ENCODE peak calls at places on chromosomes 11 and 22, in seven cellular contexts. One of them, this sample, is unnamed.

GRCh38 chr11:16610738-16611388 is 127.6 kb upstream of the C11orf58 start:
- DNase-seq in fibroblast of mammary gland: no peak
- DNase-seq in heart right ventricle: no peak
- DNase-seq in fibroblast of lung: no peak
- DNase-seq in right lobe of liver: no peak
- DNase-seq in stomach: no peak
- DNase-seq in AG04449: no peak
- DNase-seq in this sample: no peak

GRCh38 chr11:130192845-130193267 is 33.3 kb downstream of the ST14 start:
- DNase-seq in fibroblast of mammary gland: no peak
- DNase-seq in heart right ventricle: no peak
- DNase-seq in fibroblast of lung: no peak
- DNase-seq in right lobe of liver: no peak
- DNase-seq in stomach: no peak
- DNase-seq in AG04449: no peak
- DNase-seq in this sample: no peak

GRCh38 chr11:100830978-100831732 is 144.1 kb downstream of the ARHGAP42 start:
- DNase-seq in fibroblast of mammary gland: peak
- DNase-seq in heart right ventricle: no peak
- DNase-seq in fibroblast of lung: peak
- DNase-seq in right lobe of liver: no peak
- DNase-seq in stomach: no peak
- DNase-seq in AG04449: peak
- DNase-seq in this sample: peak

GRCh38 chr11:121895919-121896318 is 220.1 kb downstream of the BLID start:
- DNase-seq in fibroblast of mammary gland: peak
- DNase-seq in heart right ventricle: no peak
- DNase-seq in fibroblast of lung: peak
- DNase-seq in right lobe of liver: no peak
- DNase-seq in stomach: no peak
- DNase-seq in AG04449: no peak
- DNase-seq in this sample: no peak

GRCh38 chr11:68341557-68342458 is 29.4 kb downstream of the LRP5 start:
- DNase-seq in fibroblast of mammary gland: no peak
- DNase-seq in heart right ventricle: no peak
- DNase-seq in fibroblast of lung: no peak
- DNase-seq in right lobe of liver: no peak
- DNase-seq in stomach: no peak
- DNase-seq in AG04449: no peak
- DNase-seq in this sample: no peak

GRCh38 chr11:122758361-122758760 is 79.9 kb upstream of the CRTAM start:
- DNase-seq in fibroblast of mammary gland: no peak
- DNase-seq in heart right ventricle: no peak
- DNase-seq in fibroblast of lung: no peak
- DNase-seq in right lobe of liver: no peak
- DNase-seq in stomach: no peak
- DNase-seq in AG04449: no peak
- DNase-seq in this sample: no peak

GRCh38 chr11:65797711-65798110 is 10.8 kb downstream of the OVOL1 start:
- DNase-seq in fibroblast of mammary gland: no peak
- DNase-seq in heart right ventricle: no peak
- DNase-seq in fibroblast of lung: no peak
- DNase-seq in right lobe of liver: no peak
- DNase-seq in stomach: no peak
- DNase-seq in AG04449: no peak
- DNase-seq in this sample: no peak

GRCh38 chr22:30267382-30268302 is 991 bp upstream of the OSM start:
- DNase-seq in fibroblast of mammary gland: no peak
- DNase-seq in heart right ventricle: no peak
- DNase-seq in fibroblast of lung: no peak
- DNase-seq in right lobe of liver: no peak
- DNase-seq in stomach: no peak
- DNase-seq in AG04449: no peak
- DNase-seq in this sample: no peak

GRCh38 chr11:9577551-9577950 is 4.1 kb downstream of the WEE1 start:
- DNase-seq in fibroblast of mammary gland: peak
- DNase-seq in heart right ventricle: no peak
- DNase-seq in fibroblast of lung: peak
- DNase-seq in right lobe of liver: no peak
- DNase-seq in stomach: no peak
- DNase-seq in AG04449: no peak
- DNase-seq in this sample: no peak

GRCh38 chr11:10348650-10349280 is 43.9 kb downstream of the ADM start:
- DNase-seq in fibroblast of mammary gland: peak
- DNase-seq in heart right ventricle: no peak
- DNase-seq in fibroblast of lung: peak
- DNase-seq in right lobe of liver: no peak
- DNase-seq in stomach: no peak
- DNase-seq in AG04449: no peak
- DNase-seq in this sample: no peak

GRCh38 chr11:65891180-65892136 is 985 bp downstream of the CCDC85B start:
- DNase-seq in fibroblast of mammary gland: peak
- DNase-seq in heart right ventricle: peak
- DNase-seq in fibroblast of lung: no peak
- DNase-seq in right lobe of liver: peak
- DNase-seq in stomach: no peak
- DNase-seq in AG04449: no peak
- DNase-seq in this sample: no peak

GRCh38 chr11:65169164-65169641 is 830 bp upstream of the SPDYC start:
- DNase-seq in fibroblast of mammary gland: no peak
- DNase-seq in heart right ventricle: no peak
- DNase-seq in fibroblast of lung: peak
- DNase-seq in right lobe of liver: no peak
- DNase-seq in stomach: no peak
- DNase-seq in AG04449: no peak
- DNase-seq in this sample: no peak

GRCh38 chr11:416757-417621 is 2.2 kb upstream of the SIGIRR start:
- DNase-seq in fibroblast of mammary gland: no peak
- DNase-seq in heart right ventricle: peak
- DNase-seq in fibroblast of lung: no peak
- DNase-seq in right lobe of liver: peak
- DNase-seq in stomach: peak
- DNase-seq in AG04449: no peak
- DNase-seq in this sample: no peak

GRCh38 chr11:35943761-35944502 is at the start of gene LDLRAD3:
- DNase-seq in fibroblast of mammary gland: peak
- DNase-seq in heart right ventricle: peak
- DNase-seq in fibroblast of lung: peak
- DNase-seq in right lobe of liver: peak
- DNase-seq in stomach: peak
- DNase-seq in AG04449: no peak
- DNase-seq in this sample: peak

GRCh38 chr11:67576742-67577475 is 6.7 kb upstream of the GSTP1 start:
- DNase-seq in fibroblast of mammary gland: no peak
- DNase-seq in heart right ventricle: no peak
- DNase-seq in fibroblast of lung: no peak
- DNase-seq in right lobe of liver: no peak
- DNase-seq in stomach: no peak
- DNase-seq in AG04449: no peak
- DNase-seq in this sample: no peak

GRCh38 chr22:16801088-16801487 is 24.1 kb downstream of the XKR3 start:
- DNase-seq in fibroblast of mammary gland: no peak
- DNase-seq in heart right ventricle: no peak
- DNase-seq in fibroblast of lung: no peak
- DNase-seq in right lobe of liver: no peak
- DNase-seq in stomach: no peak
- DNase-seq in AG04449: no peak
- DNase-seq in this sample: no peak

GRCh38 chr22:23697031-23697970 is 6.5 kb downstream of the RGL4 start:
- DNase-seq in fibroblast of mammary gland: no peak
- DNase-seq in heart right ventricle: no peak
- DNase-seq in fibroblast of lung: no peak
- DNase-seq in right lobe of liver: no peak
- DNase-seq in stomach: no peak
- DNase-seq in AG04449: no peak
- DNase-seq in this sample: no peak

GRCh38 chr11:71372693-71373657 is 75.2 kb downstream of the DHCR7 start:
- DNase-seq in fibroblast of mammary gland: peak
- DNase-seq in heart right ventricle: no peak
- DNase-seq in fibroblast of lung: peak
- DNase-seq in right lobe of liver: no peak
- DNase-seq in stomach: no peak
- DNase-seq in AG04449: no peak
- DNase-seq in this sample: no peak
- TF ChIP-seq CTCF in fibroblast of mammary gland: peak
- TF ChIP-seq CTCF in heart right ventricle: peak
- TF ChIP-seq CTCF in fibroblast of lung: peak
- TF ChIP-seq CTCF in right lobe of liver: peak
- TF ChIP-seq CTCF in stomach: no peak
- TF ChIP-seq CTCF in AG04449: peak
- TF ChIP-seq CTCF in this sample: peak

DNA sequence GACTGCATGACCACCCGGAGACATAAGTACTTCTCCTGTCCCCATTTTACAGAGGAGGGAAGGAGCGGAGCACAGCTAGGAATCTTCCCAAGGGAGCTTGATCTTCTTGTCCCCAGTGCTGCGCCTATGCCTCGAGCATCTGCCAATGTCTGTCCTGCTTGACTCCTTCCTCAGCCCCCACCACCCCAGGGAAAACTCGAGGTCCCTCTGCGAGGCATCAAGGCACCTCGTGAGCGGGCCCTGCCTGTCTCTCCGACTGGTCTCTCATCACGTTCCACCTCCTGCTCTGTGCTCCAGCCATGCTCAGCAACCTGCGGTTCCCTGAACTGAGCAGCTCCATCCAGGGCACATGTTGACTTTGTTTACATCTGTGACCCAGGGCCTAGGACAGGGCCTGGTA is 2.5 kb downstream of the NCF4 start:
- DNase-seq in fibroblast of mammary gland: no peak
- DNase-seq in heart right ventricle: no peak
- DNase-seq in fibroblast of lung: no peak
- DNase-seq in right lobe of liver: no peak
- DNase-seq in stomach: no peak
- DNase-seq in AG04449: no peak
- DNase-seq in this sample: no peak
- H3K4me3 ChIP-seq in fibroblast of mammary gland: no peak
- H3K4me3 ChIP-seq in heart right ventricle: no peak
- H3K4me3 ChIP-seq in fibroblast of lung: no peak
- H3K4me3 ChIP-seq in right lobe of liver: no peak
- H3K4me3 ChIP-seq in stomach: no peak
- H3K4me3 ChIP-seq in AG04449: no peak
- H3K4me3 ChIP-seq in this sample: no peak

GRCh38 chr11:25961539-25961938 is 370.4 kb upstream of the ANO3 start:
- DNase-seq in fibroblast of mammary gland: no peak
- DNase-seq in heart right ventricle: no peak
- DNase-seq in fibroblast of lung: no peak
- DNase-seq in right lobe of liver: no peak
- DNase-seq in stomach: no peak
- DNase-seq in AG04449: no peak
- DNase-seq in this sample: no peak
- TF ChIP-seq CTCF in fibroblast of mammary gland: peak
- TF ChIP-seq CTCF in heart right ventricle: peak
- TF ChIP-seq CTCF in fibroblast of lung: peak
- TF ChIP-seq CTCF in right lobe of liver: no peak
- TF ChIP-seq CTCF in stomach: no peak
- TF ChIP-seq CTCF in AG04449: no peak
- TF ChIP-seq CTCF in this sample: no peak

GRCh38 chr11:75582935-75583709 is 21.1 kb downstream of the SERPINH1 start:
- DNase-seq in fibroblast of mammary gland: peak
- DNase-seq in heart right ventricle: peak
- DNase-seq in fibroblast of lung: peak
- DNase-seq in right lobe of liver: peak
- DNase-seq in stomach: peak
- DNase-seq in AG04449: no peak
- DNase-seq in this sample: no peak

GRCh38 chr11:75588067-75588481 is 26.0 kb downstream of the SERPINH1 start:
- DNase-seq in fibroblast of mammary gland: no peak
- DNase-seq in heart right ventricle: no peak
- DNase-seq in fibroblast of lung: no peak
- DNase-seq in right lobe of liver: peak
- DNase-seq in stomach: no peak
- DNase-seq in AG04449: no peak
- DNase-seq in this sample: no peak

GRCh38 chr11:75585271-75585670 is 23.2 kb downstream of the SERPINH1 start:
- DNase-seq in fibroblast of mammary gland: no peak
- DNase-seq in heart right ventricle: no peak
- DNase-seq in fibroblast of lung: no peak
- DNase-seq in right lobe of liver: no peak
- DNase-seq in stomach: no peak
- DNase-seq in AG04449: no peak
- DNase-seq in this sample: no peak

GRCh38 chr11:75582461-75582934 is 20.4 kb downstream of the SERPINH1 start:
- DNase-seq in fibroblast of mammary gland: no peak
- DNase-seq in heart right ventricle: no peak
- DNase-seq in fibroblast of lung: no peak
- DNase-seq in right lobe of liver: no peak
- DNase-seq in stomach: no peak
- DNase-seq in AG04449: no peak
- DNase-seq in this sample: no peak

DNA sequence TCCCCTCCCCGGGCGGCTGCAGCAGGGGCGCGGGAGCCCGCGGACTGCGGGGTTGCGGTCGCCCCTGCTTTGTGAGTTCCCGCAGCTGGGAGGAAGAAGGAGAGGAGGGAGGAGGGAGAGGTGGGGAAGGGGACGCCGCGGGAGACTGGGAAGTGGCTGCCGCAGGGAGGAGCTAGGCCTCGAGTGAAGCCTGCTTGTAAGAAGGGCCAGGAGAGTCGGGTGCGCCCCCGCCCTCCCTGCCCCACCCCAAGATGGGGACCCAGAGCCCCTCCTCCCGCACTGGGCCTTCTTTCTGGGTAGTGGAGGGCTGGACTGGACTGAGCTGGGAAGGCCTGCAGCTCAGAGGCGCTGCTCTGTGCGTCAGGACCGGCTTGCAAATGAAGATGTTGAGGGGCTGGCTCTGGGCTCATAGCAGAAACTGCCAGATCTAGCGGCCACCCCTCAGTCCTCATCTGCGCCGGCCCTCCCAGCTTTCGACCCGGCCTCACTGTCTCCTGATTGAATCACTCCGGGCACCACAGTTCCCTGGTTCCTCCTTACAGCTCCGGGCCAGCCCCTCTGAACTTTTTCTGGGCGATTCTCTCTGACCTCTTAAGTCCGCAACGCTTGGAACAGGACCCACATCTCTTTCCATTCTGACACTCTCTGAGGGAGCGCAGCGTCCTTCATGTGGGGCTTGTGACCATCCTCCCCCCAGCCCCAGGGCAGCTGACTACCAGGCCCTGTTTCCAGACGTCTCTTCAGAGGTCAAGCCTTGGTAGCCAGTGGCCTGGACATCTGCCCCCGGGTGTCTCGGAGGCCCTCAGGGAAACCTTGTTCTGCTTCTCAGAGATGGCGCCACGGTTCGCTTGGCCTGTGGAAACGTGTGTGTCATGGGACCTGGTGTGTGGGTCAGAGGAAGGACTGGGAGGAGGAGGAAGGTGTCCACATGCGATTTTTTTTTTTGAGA is 21.9 kb downstream of the SERPINH1 start:
- DNase-seq in fibroblast of mammary gland: peak
- DNase-seq in heart right ventricle: peak
- DNase-seq in fibroblast of lung: peak
- DNase-seq in right lobe of liver: peak
- DNase-seq in stomach: peak
- DNase-seq in AG04449: no peak
- DNase-seq in this sample: no peak
- H3K4me3 ChIP-seq in fibroblast of mammary gland: peak
- H3K4me3 ChIP-seq in heart right ventricle: peak
- H3K4me3 ChIP-seq in fibroblast of lung: peak
- H3K4me3 ChIP-seq in right lobe of liver: peak
- H3K4me3 ChIP-seq in stomach: peak
- H3K4me3 ChIP-seq in AG04449: peak
- H3K4me3 ChIP-seq in this sample: peak